ENCODE peak calls at places on chromosomes 12 and 14, in five cellular contexts. M is ovary, D is fibroblast of the aortic adventitia, C is GM06990, F is foreskin fibroblast. E is an unnamed sample.

GRCh38 chr12:3101309-3102022 is 24.3 kb downstream of the TSPAN9 start:
- DNase-seq in M (no peak), D (peak; percentile 37), C (no peak), F (peak; percentile 60), E (no peak)

GRCh38 chr12:5977556-5977955 is 32.5 kb upstream of the ANO2 start:
- DNase-seq in M (no peak), D (no peak), C (no peak), F (no peak), E (no peak)

GRCh38 chr12:56326533-56326932 is 7.3 kb downstream of the PAN2 start:
- DNase-seq in M (no peak), D (no peak), C (no peak), F (no peak), E (no peak)

GRCh38 chr12:50567926-50568325 is 63.1 kb downstream of the DIP2B start:
- DNase-seq in M (no peak), D (no peak), C (no peak), F (peak; percentile 41), E (no peak)

GRCh38 chr12:66819587-66819986 is 140.7 kb upstream of the GRIP1 start:
- DNase-seq in M (no peak), D (no peak), C (no peak), F (no peak), E (no peak)

GRCh38 chr12:96197503-96198272 is 3.5 kb downstream of the ELK3 start:
- DNase-seq in M (no peak), D (peak; percentile 95), C (no peak), F (peak; percentile 95), E (no peak)

GRCh38 chr12:96212456-96213375 is 18.5 kb downstream of the ELK3 start:
- DNase-seq in M (no peak), D (no peak), C (no peak), F (no peak), E (no peak)

GRCh38 chr12:31020385-31021166 is 53.1 kb upstream of the DDX11 start:
- DNase-seq in M (no peak), D (no peak), C (no peak), F (peak; percentile 10), E (no peak)

GRCh38 chr14:23482814-23483128 is 13.3 kb downstream of the NGDN start:
- DNase-seq in M (no peak), D (no peak), C (no peak), F (no peak), E (no peak)

GRCh38 chr12:132717531-132718387 is 7.1 kb downstream of the PGAM5 start:
- DNase-seq in M (no peak), D (no peak), C (no peak), F (no peak), E (no peak)

GRCh38 chr14:104509673-104510072 is 69.9 kb upstream of the C14orf180 start:
- DNase-seq in M (no peak), D (no peak), C (no peak), F (no peak), E (peak; percentile 50)

GRCh38 chr14:103093856-103094405 is 594 bp upstream of the EXOC3L4 start:
- DNase-seq in M (no peak), D (no peak), C (no peak), F (no peak), E (no peak)
- H3K4me3 ChIP-seq in M (no peak overlapping the region), D (no peak overlapping the region), C (no peak overlapping the region), F (no peak overlapping the region), E (no peak overlapping the region)

DNA sequence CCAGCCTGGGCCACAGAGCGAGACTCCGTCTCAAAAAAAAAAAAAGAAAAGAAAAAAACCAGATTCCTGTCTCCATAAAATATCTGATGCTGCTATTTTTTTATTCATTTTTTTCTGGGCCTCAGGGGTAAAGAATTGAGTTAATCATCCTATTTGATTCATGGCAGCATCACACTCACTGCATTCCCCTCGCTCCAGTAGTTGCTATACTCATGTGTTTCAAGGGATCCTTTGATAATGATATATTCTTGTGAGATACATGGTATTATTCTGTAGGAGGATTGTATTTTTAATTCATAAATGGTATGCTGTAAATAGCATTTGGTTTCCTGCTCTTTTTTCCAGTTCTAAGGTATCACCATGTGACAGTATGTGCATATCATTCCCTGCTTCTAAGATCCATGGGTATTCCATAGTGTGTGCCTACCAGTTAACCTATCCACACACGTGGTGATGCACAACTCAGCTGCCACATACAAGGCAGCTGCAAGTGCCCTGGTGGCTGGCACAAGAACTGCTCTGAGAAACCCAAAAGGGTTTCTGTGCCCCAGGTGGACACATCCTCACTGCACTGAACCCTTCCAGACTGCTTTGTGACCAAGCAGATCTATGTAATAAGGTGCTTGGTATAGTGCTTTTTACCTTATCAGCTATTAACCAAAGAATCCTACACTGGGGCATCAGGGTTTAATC is 74.7 kb downstream of the ZFP36L1 start:
- DNase-seq in M (no peak), D (no peak), C (no peak), F (no peak), E (no peak)
- TF ChIP-seq CTCF in M (no peak), D (peak; percentile 37), C (peak; percentile 54), F (peak; percentile 36), E (peak; percentile 50)

GRCh38 chr12:53204351-53204750 is 2.7 kb downstream of the ITGB7 start:
- DNase-seq in M (no peak), D (no peak), C (no peak), F (no peak), E (no peak)
- H3K4me3 ChIP-seq in M (no peak overlapping the region), D (no peak overlapping the region), C (peak overlapping the region; percentile 97), F (no peak overlapping the region), E (no peak overlapping the region)

GRCh38 chr14:44606576-44606975 is 99.5 kb upstream of the FSCB start:
- DNase-seq in M (no peak), D (no peak), C (no peak), F (no peak), E (no peak)
- TF ChIP-seq CTCF in M (no peak), D (no peak), C (no peak), F (no peak), E (no peak)

GRCh38 chr12:103933237-103933636 is 3.0 kb downstream of the HSP90B1 start:
- DNase-seq in M (no peak), D (no peak), C (no peak), F (no peak), E (no peak)
- H3K4me3 ChIP-seq in M (no peak overlapping the region), D (no peak overlapping the region), C (peak overlapping the region; percentile 99), F (no peak overlapping the region), E (no peak overlapping the region)